ENCODE peak calls at places on chromosomes 3 and 15, in six cellular contexts. One of them, this sample, is unnamed. For H3K27me3, the result is how much of the 10 kb centered on the place peaks cover.

GRCh38 chr3:13407475-13407874 is 12.6 kb downstream of the NUP210 start:
- DNase-seq in HepG2: no peak
- DNase-seq in mammary epithelial cell: no peak
- DNase-seq in astrocyte: no peak
- DNase-seq in fibroblast of lung: no peak
- DNase-seq in PC-9: no peak
- DNase-seq in this sample: no peak

GRCh38 chr3:161163297-161163696 is 57.8 kb upstream of the NMD3 start:
- DNase-seq in HepG2: peak
- DNase-seq in mammary epithelial cell: peak
- DNase-seq in astrocyte: peak
- DNase-seq in fibroblast of lung: peak
- DNase-seq in PC-9: peak
- DNase-seq in this sample: peak

GRCh38 chr3:101900736-101901135 is 51.4 kb downstream of the NFKBIZ start:
- DNase-seq in HepG2: no peak
- DNase-seq in mammary epithelial cell: no peak
- DNase-seq in astrocyte: no peak
- DNase-seq in fibroblast of lung: no peak
- DNase-seq in PC-9: no peak
- DNase-seq in this sample: no peak

GRCh38 chr3:136195258-136196063 is 674 bp downstream of the MSL2 start:
- DNase-seq in HepG2: peak
- DNase-seq in mammary epithelial cell: peak
- DNase-seq in astrocyte: peak
- DNase-seq in fibroblast of lung: peak
- DNase-seq in PC-9: peak
- DNase-seq in this sample: peak

GRCh38 chr15:23912191-23912590 is 225.1 kb upstream of the NDN start:
- DNase-seq in HepG2: no peak
- DNase-seq in mammary epithelial cell: no peak
- DNase-seq in astrocyte: no peak
- DNase-seq in fibroblast of lung: no peak
- DNase-seq in PC-9: no peak
- DNase-seq in this sample: peak

GRCh38 chr3:129234441-129234840 is 15.0 kb upstream of the COPG1 start:
- DNase-seq in HepG2: no peak
- DNase-seq in mammary epithelial cell: no peak
- DNase-seq in astrocyte: no peak
- DNase-seq in fibroblast of lung: no peak
- DNase-seq in PC-9: no peak
- DNase-seq in this sample: no peak

GRCh38 chr3:169764164-169764452 is 752 bp downstream of the TERC start:
- DNase-seq in HepG2: no peak
- DNase-seq in mammary epithelial cell: no peak
- DNase-seq in astrocyte: peak
- DNase-seq in fibroblast of lung: peak
- DNase-seq in PC-9: no peak
- DNase-seq in this sample: no peak

GRCh38 chr3:11717768-11718581 is 74.3 kb upstream of the VGLL4 start:
- DNase-seq in HepG2: peak
- DNase-seq in mammary epithelial cell: peak
- DNase-seq in astrocyte: peak
- DNase-seq in fibroblast of lung: peak
- DNase-seq in PC-9: peak
- DNase-seq in this sample: peak

GRCh38 chr15:61106044-61106834 is 122.9 kb downstream of the RORA start:
- DNase-seq in HepG2: no peak
- DNase-seq in mammary epithelial cell: no peak
- DNase-seq in astrocyte: no peak
- DNase-seq in fibroblast of lung: no peak
- DNase-seq in PC-9: no peak
- DNase-seq in this sample: no peak
- H3K4me3 ChIP-seq in HepG2: no peak
- H3K4me3 ChIP-seq in mammary epithelial cell: no peak
- H3K4me3 ChIP-seq in astrocyte: no peak
- H3K4me3 ChIP-seq in fibroblast of lung: no peak
- H3K4me3 ChIP-seq in PC-9: no peak
- H3K4me3 ChIP-seq in this sample: no peak

GRCh38 chr3:40845916-40846315 is 321.2 kb downstream of the ZNF621 start:
- DNase-seq in HepG2: no peak
- DNase-seq in mammary epithelial cell: no peak
- DNase-seq in astrocyte: no peak
- DNase-seq in fibroblast of lung: no peak
- DNase-seq in PC-9: no peak
- DNase-seq in this sample: no peak
- H3K4me2 ChIP-seq in HepG2: no peak
- H3K4me2 ChIP-seq in mammary epithelial cell: no peak
- H3K4me2 ChIP-seq in astrocyte: no peak
- H3K4me2 ChIP-seq in fibroblast of lung: no peak
- H3K4me2 ChIP-seq in PC-9: no peak
- H3K4me2 ChIP-seq in this sample: no peak

GRCh38 chr3:198092276-198092675 is 132.3 kb downstream of the LMLN start:
- DNase-seq in HepG2: no peak
- DNase-seq in mammary epithelial cell: no peak
- DNase-seq in astrocyte: no peak
- DNase-seq in fibroblast of lung: no peak
- DNase-seq in PC-9: no peak
- DNase-seq in this sample: no peak
- H3K27me3 ChIP-seq in HepG2: under half
- H3K27me3 ChIP-seq in mammary epithelial cell: under half
- H3K27me3 ChIP-seq in astrocyte: under half
- H3K27me3 ChIP-seq in fibroblast of lung: under half
- H3K27me3 ChIP-seq in PC-9: under half
- H3K27me3 ChIP-seq in this sample: under half

GRCh38 chr3:145721815-145722214 is 439.2 kb downstream of the PLOD2 start:
- DNase-seq in HepG2: no peak
- DNase-seq in mammary epithelial cell: no peak
- DNase-seq in astrocyte: no peak
- DNase-seq in fibroblast of lung: no peak
- DNase-seq in PC-9: no peak
- DNase-seq in this sample: no peak

GRCh38 chr3:145721273-145721805 is 439.6 kb downstream of the PLOD2 start:
- DNase-seq in HepG2: no peak
- DNase-seq in mammary epithelial cell: no peak
- DNase-seq in astrocyte: no peak
- DNase-seq in fibroblast of lung: no peak
- DNase-seq in PC-9: no peak
- DNase-seq in this sample: no peak

GRCh38 chr3:145719118-145719517 is 441.9 kb downstream of the PLOD2 start:
- DNase-seq in HepG2: no peak
- DNase-seq in mammary epithelial cell: no peak
- DNase-seq in astrocyte: no peak
- DNase-seq in fibroblast of lung: no peak
- DNase-seq in PC-9: no peak
- DNase-seq in this sample: no peak

DNA sequence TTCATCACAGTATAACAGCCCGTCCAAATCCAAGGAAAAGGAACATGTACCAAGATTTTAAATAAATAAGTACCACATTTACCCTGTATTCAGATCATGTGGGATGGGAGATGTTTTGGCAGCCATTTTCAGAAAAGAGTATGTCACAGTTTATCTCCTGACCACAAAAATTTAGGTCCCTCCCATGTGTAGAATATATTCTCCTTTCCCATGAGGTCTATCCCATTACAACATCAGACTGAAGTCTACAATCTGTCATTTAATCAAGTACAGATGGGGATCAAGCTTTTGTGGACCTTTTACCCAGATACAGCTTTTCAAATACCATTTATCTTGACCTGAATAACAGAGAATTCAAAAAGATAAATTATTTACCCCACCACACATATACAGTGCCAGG is 444.5 kb downstream of the PLOD2 start:
- DNase-seq in HepG2: no peak
- DNase-seq in mammary epithelial cell: no peak
- DNase-seq in astrocyte: no peak
- DNase-seq in fibroblast of lung: no peak
- DNase-seq in PC-9: no peak
- DNase-seq in this sample: no peak
- H3K4me3 ChIP-seq in HepG2: no peak
- H3K4me3 ChIP-seq in mammary epithelial cell: no peak
- H3K4me3 ChIP-seq in astrocyte: no peak
- H3K4me3 ChIP-seq in fibroblast of lung: no peak
- H3K4me3 ChIP-seq in PC-9: no peak
- H3K4me3 ChIP-seq in this sample: no peak